ENCODE peak calls at places on chromosomes 7 and 10, in six cellular contexts. D, R, Y, Z, S and B are unnamed samples.

GRCh38 chr7:93551063-93551895 is 23.2 kb downstream of the CALCR start:
- DNase-seq in S (no peak), Y (no peak), R (peak), D (no peak), Z (peak), B (no peak)

GRCh38 chr10:91653214-91653875 is 20.5 kb upstream of the PPP1R3C start:
- DNase-seq in R (no peak), Z (peak), S (no peak), Y (no peak), D (no peak), B (no peak)

GRCh38 chr10:125148021-125148439 is 12.3 kb downstream of the CTBP2 start:
- DNase-seq in D (no peak), R (no peak), Z (no peak), S (peak), Y (peak), B (no peak)

GRCh38 chr7:73960548-73960947 is 67.4 kb upstream of the ELN start:
- DNase-seq in Y (no peak), D (no peak), S (peak), Z (no peak), R (no peak), B (no peak)

GRCh38 chr7:44217852-44218402 is 17.1 kb downstream of the YKT6 start:
- DNase-seq in R (no peak), Y (no peak), S (no peak), Z (no peak), D (no peak), B (no peak)

GRCh38 chr10:93299195-93299594 is 182.9 kb downstream of the MYOF start:
- DNase-seq in Z (no peak), R (no peak), S (no peak), D (no peak), Y (no peak), B (no peak)

GRCh38 chr7:84394219-84394618 is 199.6 kb upstream of the SEMA3A start:
- DNase-seq in D (no peak), Z (no peak), S (no peak), Y (no peak), R (no peak), B (no peak)

GRCh38 chr7:76294344-76295024 is 8.0 kb upstream of the HSPB1 start:
- DNase-seq in D (peak), S (peak), Y (peak), Z (peak), R (peak), B (peak)

DNA sequence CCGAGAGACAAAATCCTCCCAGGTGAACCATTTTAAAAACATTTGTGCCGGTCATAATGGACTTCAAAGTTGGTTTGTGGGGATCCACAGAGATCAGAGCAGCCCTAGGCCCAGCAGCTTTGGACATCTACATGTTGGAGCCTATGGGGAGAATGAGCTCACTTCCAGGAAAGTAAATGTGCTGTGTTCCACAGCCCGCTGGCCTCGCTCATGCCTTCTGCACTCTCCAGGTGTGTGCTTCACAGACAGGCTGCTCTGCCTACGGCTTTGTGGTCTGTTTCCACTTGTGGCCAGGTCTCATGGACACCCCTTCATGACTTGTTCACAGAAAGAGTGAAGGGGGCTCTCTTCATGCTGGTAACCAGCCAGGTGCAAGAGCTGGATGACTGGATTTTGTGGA is 141.6 kb downstream of the ADARB2 start:
- DNase-seq in Z (no peak), R (no peak), Y (no peak), S (peak), D (no peak), B (no peak)
- TF ChIP-seq POLR2A in Z (no peak), R (no peak), Y (no peak), S (no peak), D (no peak), B (no peak)

GRCh38 chr10:5888352-5888751 is 1.3 kb downstream of the ANKRD16 start:
- DNase-seq in S (peak), R (no peak), Z (peak), D (peak), Y (no peak), B (no peak)
- TF ChIP-seq POLR2A in S (no peak), R (no peak), Z (no peak), D (no peak), Y (no peak), B (no peak)

DNA sequence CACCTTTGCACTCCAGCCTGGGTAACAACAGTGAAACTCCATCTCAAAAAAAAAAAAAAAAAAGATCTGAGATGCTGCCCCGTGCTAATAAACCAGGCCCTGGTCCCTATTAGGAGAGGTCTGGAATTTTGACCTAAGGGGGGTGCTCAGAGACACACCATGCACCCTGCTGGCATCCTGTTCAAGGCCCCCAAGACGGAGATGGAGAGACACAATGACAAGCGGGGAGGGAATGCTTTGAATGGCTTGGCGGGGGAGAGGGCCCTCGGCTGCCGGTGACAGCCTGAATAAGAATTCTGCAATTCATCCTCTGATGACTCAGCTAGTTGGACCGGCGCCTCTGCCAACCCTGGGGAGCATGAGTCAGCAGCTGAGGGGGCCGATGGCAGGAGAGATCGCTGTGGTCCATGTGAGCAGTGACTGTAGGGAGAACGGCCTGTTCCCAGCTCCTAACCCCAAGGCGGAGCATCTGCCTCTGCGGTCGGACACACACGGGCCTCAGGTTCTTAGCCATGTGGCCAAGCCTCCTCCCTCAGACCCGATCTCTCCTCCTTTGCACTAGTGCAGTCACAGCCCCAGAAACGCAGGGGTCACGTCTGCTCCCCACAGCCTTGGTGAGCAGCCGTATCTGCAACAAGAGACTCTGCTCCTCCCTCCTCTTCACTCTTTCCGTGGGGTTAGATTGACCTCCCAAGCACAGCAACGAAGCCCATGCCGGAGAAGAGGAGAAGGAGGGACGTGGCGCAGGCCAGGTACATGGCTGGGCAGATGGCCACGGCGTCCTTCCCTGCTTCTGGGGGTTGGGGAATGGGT is 14.9 kb downstream of the TRIM56 start:
- DNase-seq in D (peak), Y (peak), Z (peak), R (peak), S (peak), B (peak)
- TF ChIP-seq POLR2A in D (no peak), Y (peak), Z (peak), R (no peak), S (no peak), B (peak)

GRCh38 chr10:43396928-43397624 is 11.9 kb downstream of the HNRNPF start:
- DNase-seq in R (peak), S (peak), Y (peak), Z (peak), D (peak), B (peak)
- TF ChIP-seq POLR2A in R (no peak), S (peak), Y (peak), Z (peak), D (peak), B (peak)